ENCODE peak calls at places on chromosome 13, in four cellular contexts. R, Y, V and A are unnamed samples.

GRCh38 chr13:18993884-18994660 is 187.6 kb downstream of the TUBA3C start:
- DNase-seq in Y (no peak), V (no peak), R (no peak), A (no peak)

GRCh38 chr13:92103673-92104296 is 705.4 kb downstream of the GPC5 start:
- DNase-seq in V (no peak), R (no peak), Y (no peak), A (no peak)

GRCh38 chr13:65336916-65337315 is 1893.2 kb downstream of the PCDH9 start:
- DNase-seq in V (peak), Y (no peak), R (no peak), A (no peak)

GRCh38 chr13:110382229-110382628 is 75.1 kb downstream of the COL4A2 start:
- DNase-seq in Y (no peak), V (no peak), R (no peak), A (no peak)

GRCh38 chr13:95494082-95494681 is 58.3 kb upstream of the CLDN10 start:
- DNase-seq in Y (peak), V (peak), R (peak), A (peak)

GRCh38 chr13:98462946-98463345 is 114.0 kb downstream of the STK24 start:
- DNase-seq in Y (no peak), V (no peak), R (no peak), A (no peak)

GRCh38 chr13:39910041-39910440 is 254.6 kb downstream of the COG6 start:
- DNase-seq in Y (no peak), R (no peak), V (no peak), A (no peak)

GRCh38 chr13:95536629-95537241 is 15.8 kb upstream of the CLDN10 start:
- DNase-seq in Y (no peak), R (no peak), V (no peak), A (no peak)

GRCh38 chr13:63696055-63696454 is 2280.4 kb upstream of the PCDH20 start:
- DNase-seq in Y (no peak), V (no peak), R (no peak), A (peak)

GRCh38 chr13:90792335-90792734 is 555.2 kb upstream of the MIR17HG start:
- DNase-seq in R (no peak), Y (no peak), V (no peak), A (no peak)

GRCh38 chr13:36001561-36001960 is 129.6 kb downstream of the DCLK1 start:
- DNase-seq in V (no peak), R (no peak), Y (no peak), A (no peak)

GRCh38 chr13:97307882-97308624 is 85.9 kb downstream of the MBNL2 start:
- DNase-seq in R (no peak), Y (peak), V (no peak), A (no peak)

GRCh38 chr13:22162889-22163288 is 492.0 kb downstream of the FGF9 start:
- DNase-seq in Y (no peak), R (no peak), V (no peak), A (no peak)

GRCh38 chr13:48194392-48194754 is 38.6 kb upstream of the ITM2B start:
- DNase-seq in Y (no peak), V (no peak), R (no peak), A (no peak)

GRCh38 chr13:73938375-73939070 is 195.7 kb downstream of the KLF12 start:
- DNase-seq in R (no peak), V (peak), Y (no peak), A (no peak)

GRCh38 chr13:112764864-112765561 is 75.2 kb downstream of the ATP11A start:
- DNase-seq in Y (no peak), R (no peak), V (no peak), A (no peak)

GRCh38 chr13:76663941-76664340 is 222.3 kb downstream of the KCTD12 start:
- DNase-seq in R (no peak), Y (no peak), V (no peak), A (no peak)

GRCh38 chr13:35179494-35179893 is 237.4 kb downstream of the NBEA start:
- DNase-seq in V (no peak), Y (no peak), R (no peak), A (no peak)

GRCh38 chr13:69324109-69324886 is 783.3 kb upstream of the ATXN8OS start:
- DNase-seq in R (no peak), V (no peak), Y (peak), A (no peak)

GRCh38 chr13:33017410-33017929 is 1.2 kb downstream of the KL start:
- DNase-seq in Y (peak), R (no peak), V (no peak), A (no peak)

GRCh38 chr13:80255946-80256345 is 85.0 kb downstream of the SPRY2 start:
- DNase-seq in V (no peak), R (no peak), Y (no peak), A (no peak)

GRCh38 chr13:111943229-111943795 is 123.6 kb upstream of the SOX1 start:
- DNase-seq in Y (no peak), R (no peak), V (no peak), A (no peak)

GRCh38 chr13:21670006-21670882 is 629 bp upstream of the FGF9 start:
- DNase-seq in Y (peak), R (no peak), V (no peak), A (no peak)

GRCh38 chr13:113167575-113167974 is 9.1 kb downstream of the PROZ start:
- DNase-seq in V (no peak), R (no peak), Y (no peak), A (no peak)

GRCh38 chr13:43266953-43267615 is 243.7 kb downstream of the DNAJC15 start:
- DNase-seq in Y (peak), V (no peak), R (no peak), A (no peak)

GRCh38 chr13:48437381-48437780 is 24.5 kb upstream of the LPAR6 start:
- DNase-seq in R (no peak), V (no peak), Y (no peak), A (no peak)

GRCh38 chr13:81874253-81874652 is 1533.3 kb upstream of the SPRY2 start:
- DNase-seq in R (no peak), Y (no peak), V (no peak), A (no peak)

GRCh38 chr13:81874681-81875661 is 1534.0 kb upstream of the SPRY2 start:
- DNase-seq in V (no peak), R (no peak), Y (peak), A (no peak)

GRCh38 chr13:81872581-81872980 is 1531.7 kb upstream of the SPRY2 start:
- DNase-seq in Y (peak), R (no peak), V (no peak), A (no peak)
- TF ChIP-seq CTCF in Y (peak), R (peak), V (no peak), A (no peak)

GRCh38 chr13:108269601-108270328 is at the start of gene TNFSF13B:
- DNase-seq in R (no peak), V (no peak), Y (peak), A (peak)
- TF ChIP-seq CTCF in R (no peak), V (peak), Y (peak), A (peak)

DNA sequence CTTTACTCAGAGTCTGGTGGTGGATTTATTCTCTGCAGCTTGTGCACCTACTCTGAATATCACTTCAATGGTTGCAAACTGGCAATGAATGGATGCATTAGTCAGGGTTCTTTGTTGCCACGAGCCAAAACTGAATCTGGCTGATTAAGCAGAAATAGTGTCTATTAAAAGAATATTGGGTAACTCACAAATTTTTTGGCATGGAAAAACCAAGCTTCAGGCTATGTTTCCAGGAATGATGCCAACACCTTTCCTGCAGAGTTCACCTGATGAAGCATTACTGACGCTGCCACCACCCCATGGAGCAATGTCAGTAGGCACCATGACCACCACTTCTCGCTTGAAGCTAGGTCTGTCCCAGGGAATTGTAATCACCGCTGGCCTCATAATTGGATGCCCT is 597.8 kb upstream of the SLC10A2 start:
- DNase-seq in R (no peak), V (no peak), Y (no peak), A (no peak)
- TF ChIP-seq CTCF in R (no peak), V (no peak), Y (no peak), A (no peak)

GRCh38 chr13:107669356-107669755 is 546.0 kb downstream of the LIG4 start:
- DNase-seq in Y (no peak), R (no peak), V (no peak), A (peak)

DNA sequence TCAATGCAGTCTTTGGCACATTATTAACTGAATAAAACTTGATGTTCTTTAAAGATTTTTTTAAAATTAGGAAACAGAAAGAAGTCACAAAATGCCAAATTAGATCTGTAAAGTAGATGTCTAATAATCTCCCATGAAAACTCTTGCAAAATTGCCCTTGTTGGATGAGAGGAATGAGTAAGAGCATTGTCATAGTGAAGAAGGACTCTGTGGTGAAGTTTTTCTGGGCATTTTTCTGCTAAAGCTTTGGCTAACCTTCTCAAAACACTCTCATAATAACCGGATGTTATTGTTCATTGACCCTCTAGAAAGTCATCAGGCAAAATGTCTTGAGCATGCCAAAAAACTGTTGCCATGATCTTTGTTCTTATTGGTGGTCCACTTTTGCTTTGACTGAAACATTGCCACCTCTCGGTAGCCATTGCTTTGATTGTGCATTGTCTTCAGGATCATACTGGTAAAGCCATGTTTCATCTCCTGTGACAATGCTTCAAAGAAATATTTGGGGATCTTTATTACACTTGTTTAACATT is 549.3 kb downstream of the LIG4 start:
- DNase-seq in Y (no peak), R (no peak), V (no peak), A (no peak)
- TF ChIP-seq CTCF in Y (no peak), R (no peak), V (no peak), A (no peak)

GRCh38 chr13:46010148-46010547 is 42.4 kb downstream of the ZC3H13 start:
- DNase-seq in Y (peak), V (no peak), R (no peak), A (no peak)
- TF ChIP-seq CTCF in Y (peak), V (peak), R (peak), A (peak)

GRCh38 chr13:72129117-72129516 is 262.1 kb upstream of the DACH1 start:
- DNase-seq in Y (no peak), V (no peak), R (no peak), A (no peak)
- TF ChIP-seq CTCF in Y (no peak), V (no peak), R (no peak), A (no peak)